ENCODE peak calls at places on chromosomes 7 and 10, in four cellular contexts. One of them, this sample, is unnamed. For H3K27me3 and H3K36me3, the result is how much of the 10 kb centered on the place peaks cover.

GRCh38 chr10:1551636-1552338 is 185.5 kb downstream of the ADARB2 start:
- DNase-seq in endodermal cell: no peak
- DNase-seq in stomach: no peak
- DNase-seq in CD8-positive, alpha-beta T cell: no peak
- DNase-seq in this sample: peak

GRCh38 chr10:13188593-13188992 is 27.2 kb downstream of the MCM10 start:
- DNase-seq in endodermal cell: no peak
- DNase-seq in stomach: no peak
- DNase-seq in CD8-positive, alpha-beta T cell: no peak
- DNase-seq in this sample: no peak

GRCh38 chr10:126160971-126161630 is 227.2 kb downstream of the ADAM12 start:
- DNase-seq in endodermal cell: peak
- DNase-seq in stomach: no peak
- DNase-seq in CD8-positive, alpha-beta T cell: no peak
- DNase-seq in this sample: peak

GRCh38 chr7:134504660-134505164 is 22.7 kb upstream of the AKR1B10 start:
- DNase-seq in endodermal cell: no peak
- DNase-seq in stomach: no peak
- DNase-seq in CD8-positive, alpha-beta T cell: no peak
- DNase-seq in this sample: no peak

GRCh38 chr7:151940048-151940845 is 16.0 kb upstream of the GALNTL5 start:
- DNase-seq in endodermal cell: no peak
- DNase-seq in stomach: no peak
- DNase-seq in CD8-positive, alpha-beta T cell: no peak
- DNase-seq in this sample: no peak

GRCh38 chr10:79375321-79376077 is 28.2 kb downstream of the PPIF start:
- DNase-seq in endodermal cell: no peak
- DNase-seq in stomach: no peak
- DNase-seq in CD8-positive, alpha-beta T cell: no peak
- DNase-seq in this sample: no peak

GRCh38 chr10:108598831-108599230 is 1324.5 kb downstream of the XPNPEP1 start:
- DNase-seq in endodermal cell: no peak
- DNase-seq in stomach: no peak
- DNase-seq in CD8-positive, alpha-beta T cell: no peak
- DNase-seq in this sample: no peak

GRCh38 chr10:124263726-124264125 is 155.0 kb downstream of the OAT start:
- DNase-seq in endodermal cell: no peak
- DNase-seq in stomach: no peak
- DNase-seq in CD8-positive, alpha-beta T cell: no peak
- DNase-seq in this sample: no peak

GRCh38 chr7:148340881-148341280 is 249.7 kb upstream of the C7orf33 start:
- DNase-seq in endodermal cell: peak
- DNase-seq in stomach: no peak
- DNase-seq in CD8-positive, alpha-beta T cell: no peak
- DNase-seq in this sample: no peak

GRCh38 chr7:17407229-17407628 is 108.8 kb downstream of the AHR start:
- DNase-seq in endodermal cell: no peak
- DNase-seq in stomach: no peak
- DNase-seq in CD8-positive, alpha-beta T cell: no peak
- DNase-seq in this sample: no peak

GRCh38 chr7:3149961-3150516 is 106.4 kb upstream of the CARD11 start:
- DNase-seq in endodermal cell: peak
- DNase-seq in stomach: no peak
- DNase-seq in CD8-positive, alpha-beta T cell: no peak
- DNase-seq in this sample: no peak

GRCh38 chr7:153185936-153186335 is 426.4 kb downstream of the ACTR3B start:
- DNase-seq in endodermal cell: no peak
- DNase-seq in stomach: no peak
- DNase-seq in CD8-positive, alpha-beta T cell: no peak
- DNase-seq in this sample: no peak

GRCh38 chr7:126589068-126589684 is 663.6 kb downstream of the GRM8 start:
- DNase-seq in endodermal cell: no peak
- DNase-seq in stomach: no peak
- DNase-seq in CD8-positive, alpha-beta T cell: no peak
- DNase-seq in this sample: no peak

GRCh38 chr10:20976891-20977684 is 80.0 kb upstream of the NEBL start:
- DNase-seq in endodermal cell: peak
- DNase-seq in stomach: no peak
- DNase-seq in CD8-positive, alpha-beta T cell: no peak
- DNase-seq in this sample: no peak

GRCh38 chr10:44068716-44069482 is 316.0 kb downstream of the CXCL12 start:
- DNase-seq in endodermal cell: no peak
- DNase-seq in stomach: no peak
- DNase-seq in CD8-positive, alpha-beta T cell: no peak
- DNase-seq in this sample: no peak

GRCh38 chr10:62183442-62183841 is 85.2 kb downstream of the RTKN2 start:
- DNase-seq in endodermal cell: no peak
- DNase-seq in stomach: no peak
- DNase-seq in CD8-positive, alpha-beta T cell: peak
- DNase-seq in this sample: no peak

GRCh38 chr10:130877131-130877530 is 434.4 kb downstream of the TCERG1L start:
- DNase-seq in endodermal cell: peak
- DNase-seq in stomach: no peak
- DNase-seq in CD8-positive, alpha-beta T cell: no peak
- DNase-seq in this sample: no peak

GRCh38 chr10:69453759-69454158 is 2.5 kb downstream of the TSPAN15 start:
- DNase-seq in endodermal cell: no peak
- DNase-seq in stomach: peak
- DNase-seq in CD8-positive, alpha-beta T cell: no peak
- DNase-seq in this sample: no peak

GRCh38 chr7:155911471-155912105 is 99.3 kb upstream of the SHH start:
- DNase-seq in endodermal cell: no peak
- DNase-seq in stomach: no peak
- DNase-seq in CD8-positive, alpha-beta T cell: no peak
- DNase-seq in this sample: no peak
- H3K4me3 ChIP-seq in endodermal cell: no peak
- H3K4me3 ChIP-seq in stomach: no peak
- H3K4me3 ChIP-seq in CD8-positive, alpha-beta T cell: no peak
- H3K4me3 ChIP-seq in this sample: no peak

GRCh38 chr7:154777489-154777888 is 225.4 kb downstream of the PAXIP1 start:
- DNase-seq in endodermal cell: no peak
- DNase-seq in stomach: no peak
- DNase-seq in CD8-positive, alpha-beta T cell: no peak
- DNase-seq in this sample: no peak

GRCh38 chr7:154777908-154778307 is 225.0 kb downstream of the PAXIP1 start:
- DNase-seq in endodermal cell: no peak
- DNase-seq in stomach: no peak
- DNase-seq in CD8-positive, alpha-beta T cell: no peak
- DNase-seq in this sample: no peak

GRCh38 chr7:154785898-154786297 is 217.0 kb downstream of the PAXIP1 start:
- DNase-seq in endodermal cell: no peak
- DNase-seq in stomach: no peak
- DNase-seq in CD8-positive, alpha-beta T cell: no peak
- DNase-seq in this sample: no peak

GRCh38 chr7:154781369-154782303 is 221.3 kb downstream of the PAXIP1 start:
- DNase-seq in endodermal cell: no peak
- DNase-seq in stomach: no peak
- DNase-seq in CD8-positive, alpha-beta T cell: no peak
- DNase-seq in this sample: no peak

DNA sequence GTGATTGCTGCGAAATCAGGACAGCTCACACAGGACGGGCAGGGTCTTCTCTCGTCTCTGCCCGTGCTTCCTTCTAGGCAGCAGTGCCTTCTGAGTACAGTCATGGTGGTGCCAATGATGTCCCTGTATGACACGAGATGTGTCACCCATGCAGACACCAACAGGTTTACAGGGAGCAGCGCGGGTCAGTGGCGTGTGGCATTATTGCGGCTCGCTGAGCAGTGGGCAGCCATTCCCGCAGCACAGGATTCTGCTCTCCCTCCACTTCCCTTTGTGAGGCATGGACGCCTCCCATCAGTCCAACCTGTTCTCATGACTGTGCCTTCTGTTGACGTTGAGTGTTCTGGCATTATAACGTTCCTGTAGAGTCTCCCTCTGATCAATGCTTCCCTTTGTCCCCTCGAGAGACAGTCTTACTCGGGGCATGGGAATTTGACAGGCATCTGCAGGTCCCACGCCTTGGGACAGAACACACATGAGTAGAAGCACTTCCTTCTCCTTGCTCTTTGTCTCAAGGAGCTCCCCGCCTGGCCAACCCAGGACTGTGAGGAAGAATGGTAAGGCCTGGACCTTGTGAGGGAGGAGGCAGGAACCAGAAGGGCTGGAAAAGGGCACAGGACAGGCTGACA is 219.5 kb downstream of the PAXIP1 start:
- DNase-seq in endodermal cell: no peak
- DNase-seq in stomach: no peak
- DNase-seq in CD8-positive, alpha-beta T cell: no peak
- DNase-seq in this sample: no peak
- H3K27me3 ChIP-seq in endodermal cell: under half
- H3K27me3 ChIP-seq in stomach: under half
- H3K27me3 ChIP-seq in CD8-positive, alpha-beta T cell: under half
- H3K27me3 ChIP-seq in this sample: under half

GRCh38 chr7:47847207-47847606 is 101.1 kb downstream of the PKD1L1 start:
- DNase-seq in endodermal cell: no peak
- DNase-seq in stomach: no peak
- DNase-seq in CD8-positive, alpha-beta T cell: no peak
- DNase-seq in this sample: no peak

GRCh38 chr7:47852330-47853245 is 95.7 kb downstream of the PKD1L1 start:
- DNase-seq in endodermal cell: peak
- DNase-seq in stomach: no peak
- DNase-seq in CD8-positive, alpha-beta T cell: no peak
- DNase-seq in this sample: peak
- H3K36me3 ChIP-seq in endodermal cell: under half
- H3K36me3 ChIP-seq in stomach: under half
- H3K36me3 ChIP-seq in CD8-positive, alpha-beta T cell: under half
- H3K36me3 ChIP-seq in this sample: under half

DNA sequence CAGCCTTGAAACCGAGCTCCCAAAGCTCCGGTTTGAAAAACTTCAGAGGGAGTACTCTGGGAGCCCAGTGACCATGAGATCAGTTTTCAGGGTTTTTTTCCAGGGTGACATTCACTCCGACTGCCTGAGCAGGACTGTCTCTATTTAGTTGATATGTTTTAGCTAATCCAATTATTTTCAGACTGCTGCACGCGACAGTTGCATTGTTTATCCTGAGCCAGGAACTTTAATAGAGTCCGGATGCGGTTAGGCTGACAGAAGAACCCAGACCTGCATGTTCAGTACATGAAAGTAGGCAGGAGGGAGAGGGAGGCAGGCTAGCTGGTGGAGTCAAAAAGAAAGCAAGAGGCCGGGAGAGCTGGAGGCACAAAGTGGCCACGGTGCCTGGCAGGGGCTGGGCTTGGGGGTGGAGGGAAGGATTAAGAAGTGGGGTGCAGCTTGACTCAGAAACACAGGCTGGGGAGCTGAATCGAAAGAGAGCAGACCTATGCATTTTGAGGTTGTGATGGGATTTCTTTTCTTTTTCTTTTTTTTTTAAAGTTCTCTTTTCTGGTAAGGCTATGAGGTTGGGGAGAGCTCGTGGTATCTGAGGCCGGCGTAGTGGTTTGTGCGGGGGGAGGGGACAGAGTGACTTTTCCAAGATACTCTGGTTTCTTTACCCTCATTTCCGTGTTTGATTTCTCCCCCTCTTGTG is 5.7 kb downstream of the GATA3 start:
- DNase-seq in endodermal cell: no peak
- DNase-seq in stomach: no peak
- DNase-seq in CD8-positive, alpha-beta T cell: peak
- DNase-seq in this sample: peak
- H3K4me3 ChIP-seq in endodermal cell: peak
- H3K4me3 ChIP-seq in stomach: no peak
- H3K4me3 ChIP-seq in CD8-positive, alpha-beta T cell: peak
- H3K4me3 ChIP-seq in this sample: no peak

GRCh38 chr10:101090597-101090996 is 28.8 kb downstream of the KAZALD1 start:
- DNase-seq in endodermal cell: no peak
- DNase-seq in stomach: no peak
- DNase-seq in CD8-positive, alpha-beta T cell: no peak
- DNase-seq in this sample: no peak

GRCh38 chr10:101087965-101088364 is 26.2 kb downstream of the KAZALD1 start:
- DNase-seq in endodermal cell: no peak
- DNase-seq in stomach: no peak
- DNase-seq in CD8-positive, alpha-beta T cell: no peak
- DNase-seq in this sample: no peak

GRCh38 chr10:101087376-101087775 is 25.6 kb downstream of the KAZALD1 start:
- DNase-seq in endodermal cell: no peak
- DNase-seq in stomach: no peak
- DNase-seq in CD8-positive, alpha-beta T cell: no peak
- DNase-seq in this sample: no peak

GRCh38 chr10:101091546-101092290 is 29.9 kb downstream of the KAZALD1 start:
- DNase-seq in endodermal cell: no peak
- DNase-seq in stomach: no peak
- DNase-seq in CD8-positive, alpha-beta T cell: no peak
- DNase-seq in this sample: no peak

GRCh38 chr10:101089520-101090299 is 27.9 kb downstream of the KAZALD1 start:
- DNase-seq in endodermal cell: no peak
- DNase-seq in stomach: no peak
- DNase-seq in CD8-positive, alpha-beta T cell: no peak
- DNase-seq in this sample: no peak
- H3K27me3 ChIP-seq in endodermal cell: half or more
- H3K27me3 ChIP-seq in stomach: half or more
- H3K27me3 ChIP-seq in CD8-positive, alpha-beta T cell: under half
- H3K27me3 ChIP-seq in this sample: under half

DNA sequence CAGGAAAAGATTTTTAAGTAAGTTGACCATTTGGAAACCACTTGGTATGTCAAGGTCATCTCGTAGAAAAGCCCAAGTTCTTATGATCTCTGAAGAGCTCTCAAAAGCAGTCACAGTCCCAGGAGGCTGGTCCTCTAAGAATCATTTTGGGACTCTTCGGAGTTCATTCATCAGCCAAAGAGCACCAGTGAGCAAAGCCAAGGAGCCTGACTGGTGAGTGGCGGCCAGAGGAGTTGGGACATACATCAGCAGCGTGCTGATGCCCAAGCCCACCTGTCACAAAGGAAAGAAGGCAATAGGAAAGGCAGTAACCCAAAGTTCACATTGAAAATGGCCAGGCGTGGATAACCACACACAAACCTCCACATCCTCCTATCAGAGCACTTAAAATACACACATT is 17.5 kb downstream of the COX15 start:
- DNase-seq in endodermal cell: no peak
- DNase-seq in stomach: no peak
- DNase-seq in CD8-positive, alpha-beta T cell: no peak
- DNase-seq in this sample: no peak
- H3K36me3 ChIP-seq in endodermal cell: half or more
- H3K36me3 ChIP-seq in stomach: half or more
- H3K36me3 ChIP-seq in CD8-positive, alpha-beta T cell: under half
- H3K36me3 ChIP-seq in this sample: under half

GRCh38 chr10:89371987-89372386 is 5.9 kb upstream of the IFIT1B start:
- DNase-seq in endodermal cell: no peak
- DNase-seq in stomach: no peak
- DNase-seq in CD8-positive, alpha-beta T cell: no peak
- DNase-seq in this sample: no peak

GRCh38 chr10:89373916-89374711 is 3.7 kb upstream of the IFIT1B start:
- DNase-seq in endodermal cell: no peak
- DNase-seq in stomach: peak
- DNase-seq in CD8-positive, alpha-beta T cell: no peak
- DNase-seq in this sample: no peak

GRCh38 chr10:89378006-89378627 is at the start of gene IFIT1B:
- DNase-seq in endodermal cell: no peak
- DNase-seq in stomach: no peak
- DNase-seq in CD8-positive, alpha-beta T cell: no peak
- DNase-seq in this sample: peak

GRCh38 chr10:89369142-89370105 is 8.4 kb upstream of the IFIT1B start:
- DNase-seq in endodermal cell: peak
- DNase-seq in stomach: no peak
- DNase-seq in CD8-positive, alpha-beta T cell: no peak
- DNase-seq in this sample: peak

GRCh38 chr10:89374716-89375115 is 3.1 kb upstream of the IFIT1B start:
- DNase-seq in endodermal cell: no peak
- DNase-seq in stomach: no peak
- DNase-seq in CD8-positive, alpha-beta T cell: no peak
- DNase-seq in this sample: no peak
- H3K4me3 ChIP-seq in endodermal cell: no peak
- H3K4me3 ChIP-seq in stomach: no peak
- H3K4me3 ChIP-seq in CD8-positive, alpha-beta T cell: no peak
- H3K4me3 ChIP-seq in this sample: no peak

GRCh38 chr7:26381476-26382175 is 90.0 kb downstream of the SNX10 start:
- DNase-seq in endodermal cell: no peak
- DNase-seq in stomach: no peak
- DNase-seq in CD8-positive, alpha-beta T cell: no peak
- DNase-seq in this sample: no peak
- H3K27me3 ChIP-seq in endodermal cell: under half
- H3K27me3 ChIP-seq in stomach: under half
- H3K27me3 ChIP-seq in CD8-positive, alpha-beta T cell: under half
- H3K27me3 ChIP-seq in this sample: under half

This sample was measured in H7.